ENCODE peak calls at places on chromosome 7, in five cellular contexts. One of them, this sample, is unnamed.

GRCh38 chr7:120272896-120273475 is at the start of gene KCND2:
- DNase-seq in neural progenitor cell: peak; percentile 73
- DNase-seq in right cardiac atrium: peak; percentile 47
- DNase-seq in adrenal gland: no peak
- DNase-seq in stomach: no peak
- DNase-seq in this sample: peak; percentile 57

GRCh38 chr7:38951213-38951612 is 26.5 kb upstream of the POU6F2 start:
- DNase-seq in adrenal gland: no peak
- DNase-seq in right cardiac atrium: no peak
- DNase-seq in stomach: no peak
- DNase-seq in neural progenitor cell: peak; percentile 47
- DNase-seq in this sample: no peak

GRCh38 chr7:2515424-2516193 is 4.0 kb upstream of the LFNG start:
- DNase-seq in neural progenitor cell: no peak
- DNase-seq in right cardiac atrium: peak; percentile 57
- DNase-seq in adrenal gland: no peak
- DNase-seq in stomach: no peak
- DNase-seq in this sample: no peak

GRCh38 chr7:134649231-134649775 is 2.6 kb downstream of the BPGM start:
- DNase-seq in right cardiac atrium: no peak
- DNase-seq in stomach: no peak
- DNase-seq in neural progenitor cell: no peak
- DNase-seq in adrenal gland: no peak
- DNase-seq in this sample: no peak

GRCh38 chr7:18354686-18355085 is 140.9 kb upstream of the HDAC9 start:
- DNase-seq in stomach: no peak
- DNase-seq in right cardiac atrium: no peak
- DNase-seq in neural progenitor cell: no peak
- DNase-seq in adrenal gland: no peak
- DNase-seq in this sample: no peak

GRCh38 chr7:63114371-63114985 is 884.2 kb upstream of the ZNF722 start:
- DNase-seq in neural progenitor cell: no peak
- DNase-seq in right cardiac atrium: peak; percentile 56
- DNase-seq in stomach: no peak
- DNase-seq in adrenal gland: no peak
- DNase-seq in this sample: no peak

GRCh38 chr7:77765906-77766800 is 32.1 kb downstream of the TMEM60 start:
- DNase-seq in adrenal gland: no peak
- DNase-seq in stomach: no peak
- DNase-seq in neural progenitor cell: peak; percentile 2
- DNase-seq in right cardiac atrium: no peak
- DNase-seq in this sample: no peak

GRCh38 chr7:132207782-132208181 is 368.5 kb downstream of the PLXNA4 start:
- DNase-seq in stomach: no peak
- DNase-seq in right cardiac atrium: no peak
- DNase-seq in adrenal gland: no peak
- DNase-seq in neural progenitor cell: no peak
- DNase-seq in this sample: no peak

GRCh38 chr7:96778263-96778662 is 68.6 kb upstream of the SEM1 start:
- DNase-seq in adrenal gland: no peak
- DNase-seq in stomach: no peak
- DNase-seq in right cardiac atrium: no peak
- DNase-seq in neural progenitor cell: peak; percentile 29
- DNase-seq in this sample: no peak

GRCh38 chr7:134515569-134516468 is 11.5 kb upstream of the AKR1B10 start:
- DNase-seq in neural progenitor cell: no peak
- DNase-seq in stomach: no peak
- DNase-seq in adrenal gland: peak; percentile 22
- DNase-seq in right cardiac atrium: no peak
- DNase-seq in this sample: no peak

DNA sequence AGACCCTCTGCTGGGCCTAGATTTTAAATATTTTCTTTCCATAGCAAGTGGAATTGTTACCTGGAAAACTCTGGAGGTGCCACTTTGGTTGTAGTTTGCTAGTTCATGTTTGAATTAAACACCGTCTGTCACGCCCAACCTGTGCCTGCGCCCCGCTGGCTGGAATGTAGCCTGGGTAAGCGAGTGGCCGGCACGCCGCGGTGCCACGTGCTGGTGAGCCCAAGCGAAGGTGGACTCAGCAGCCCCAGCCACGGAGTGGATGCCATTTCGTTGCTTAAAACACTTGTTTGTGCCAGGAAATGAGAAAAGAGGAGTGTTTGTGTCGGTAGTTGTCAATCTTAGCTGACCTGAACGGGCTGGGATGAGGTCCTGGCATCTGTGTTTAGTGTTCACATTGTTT is 2.7 kb downstream of the GET4 start:
- DNase-seq in neural progenitor cell: no peak
- DNase-seq in right cardiac atrium: peak; percentile 53
- DNase-seq in adrenal gland: peak; percentile 67
- DNase-seq in stomach: peak; percentile 84
- DNase-seq in this sample: no peak
- H3K27ac ChIP-seq in neural progenitor cell: no peak overlapping the region
- H3K27ac ChIP-seq in right cardiac atrium: no peak overlapping the region
- H3K27ac ChIP-seq in adrenal gland: peak overlapping the region; percentile 98
- H3K27ac ChIP-seq in stomach: peak overlapping the region; percentile 95
- H3K27ac ChIP-seq in this sample: no peak overlapping the region

GRCh38 chr7:139853576-139854511 is 24.8 kb downstream of the TBXAS1 start:
- DNase-seq in neural progenitor cell: no peak
- DNase-seq in right cardiac atrium: no peak
- DNase-seq in adrenal gland: peak; percentile 73
- DNase-seq in stomach: peak; percentile 39
- DNase-seq in this sample: peak; percentile 34

GRCh38 chr7:139854803-139855497 is 25.9 kb downstream of the TBXAS1 start:
- DNase-seq in stomach: no peak
- DNase-seq in neural progenitor cell: no peak
- DNase-seq in right cardiac atrium: no peak
- DNase-seq in adrenal gland: no peak
- DNase-seq in this sample: no peak

GRCh38 chr7:139852482-139852845 is 23.4 kb downstream of the TBXAS1 start:
- DNase-seq in neural progenitor cell: no peak
- DNase-seq in stomach: no peak
- DNase-seq in right cardiac atrium: no peak
- DNase-seq in adrenal gland: no peak
- DNase-seq in this sample: no peak

GRCh38 chr7:139857791-139858190 is 28.7 kb downstream of the TBXAS1 start:
- DNase-seq in right cardiac atrium: no peak
- DNase-seq in stomach: no peak
- DNase-seq in neural progenitor cell: no peak
- DNase-seq in adrenal gland: no peak
- DNase-seq in this sample: no peak

DNA sequence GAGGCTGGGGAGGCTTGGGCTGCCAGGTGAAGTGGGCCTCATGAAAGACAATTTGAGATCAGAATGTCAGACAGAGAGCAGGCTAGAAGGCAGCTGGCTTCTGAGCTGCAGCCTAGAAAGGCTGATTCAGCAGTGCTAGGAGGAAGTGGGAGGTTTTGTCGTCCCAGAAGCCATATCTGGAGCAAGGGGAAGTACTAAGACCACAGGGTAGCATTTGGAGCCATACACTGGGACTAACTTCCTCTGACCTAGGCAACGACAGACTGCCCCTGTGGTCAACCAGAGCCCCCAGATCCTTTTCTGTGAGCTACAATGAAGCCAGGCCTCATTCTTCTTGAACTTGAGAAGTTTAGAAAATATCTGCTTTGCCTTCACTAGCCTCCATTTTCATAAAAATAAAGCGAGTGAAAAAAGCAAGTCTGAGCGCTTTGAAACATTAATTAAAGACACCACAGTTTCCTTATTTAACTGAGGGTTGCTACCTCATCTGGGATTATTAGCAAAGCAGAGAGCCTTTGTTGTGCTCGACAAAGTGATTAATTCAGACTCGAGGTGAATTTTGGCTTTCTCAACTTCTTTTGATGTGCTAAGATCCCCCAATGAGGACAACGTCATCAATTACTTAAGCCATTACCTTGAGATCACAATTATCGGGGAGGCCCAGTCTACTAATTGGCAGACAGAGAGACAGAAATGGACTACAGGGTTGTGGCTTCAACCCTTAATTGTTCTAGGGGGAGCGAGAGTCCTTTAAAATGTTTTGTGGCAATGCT is 26.6 kb downstream of the TBXAS1 start:
- DNase-seq in adrenal gland: peak; percentile 27
- DNase-seq in right cardiac atrium: no peak
- DNase-seq in stomach: no peak
- DNase-seq in neural progenitor cell: no peak
- DNase-seq in this sample: peak; percentile 31
- H3K27ac ChIP-seq in adrenal gland: peak overlapping the region; percentile 82
- H3K27ac ChIP-seq in right cardiac atrium: no peak overlapping the region
- H3K27ac ChIP-seq in stomach: peak overlapping the region; percentile 82
- H3K27ac ChIP-seq in neural progenitor cell: no peak overlapping the region
- H3K27ac ChIP-seq in this sample: no peak overlapping the region

GRCh38 chr7:93476491-93477344 is 97.8 kb downstream of the CALCR start:
- DNase-seq in right cardiac atrium: no peak
- DNase-seq in neural progenitor cell: peak; percentile 70
- DNase-seq in stomach: no peak
- DNase-seq in adrenal gland: no peak
- DNase-seq in this sample: no peak

DNA sequence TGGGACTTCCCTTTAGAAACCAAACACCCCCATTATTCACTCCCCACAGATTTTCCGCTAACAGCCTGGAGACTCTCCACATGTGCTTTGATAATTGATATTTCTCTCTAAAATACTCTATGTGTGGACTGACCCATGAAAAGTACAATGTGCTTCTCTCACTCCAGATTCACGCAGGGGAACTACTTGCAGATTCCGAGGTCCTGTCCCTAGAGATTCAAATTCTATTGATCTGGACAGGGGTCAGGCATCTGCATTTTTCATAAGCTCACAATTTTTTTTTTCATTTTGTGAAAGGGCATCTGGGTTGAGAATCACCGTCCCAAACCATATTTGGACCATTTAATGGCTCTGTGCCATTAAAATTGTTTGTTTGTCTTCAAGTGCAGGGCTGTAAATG is 98.7 kb downstream of the CALCR start:
- DNase-seq in neural progenitor cell: peak; percentile 5
- DNase-seq in adrenal gland: no peak
- DNase-seq in right cardiac atrium: no peak
- DNase-seq in stomach: no peak
- DNase-seq in this sample: no peak
- H3K27ac ChIP-seq in neural progenitor cell: peak overlapping the region; percentile 93
- H3K27ac ChIP-seq in adrenal gland: no peak overlapping the region
- H3K27ac ChIP-seq in right cardiac atrium: no peak overlapping the region
- H3K27ac ChIP-seq in stomach: no peak overlapping the region
- H3K27ac ChIP-seq in this sample: no peak overlapping the region

GRCh38 chr7:22696672-22697071 is 30.3 kb upstream of the IL6 start:
- DNase-seq in adrenal gland: no peak
- DNase-seq in right cardiac atrium: no peak
- DNase-seq in neural progenitor cell: no peak
- DNase-seq in stomach: no peak
- DNase-seq in this sample: no peak

GRCh38 chr7:22697897-22698645 is 28.9 kb upstream of the IL6 start:
- DNase-seq in right cardiac atrium: no peak
- DNase-seq in stomach: no peak
- DNase-seq in adrenal gland: no peak
- DNase-seq in neural progenitor cell: no peak
- DNase-seq in this sample: no peak

GRCh38 chr7:22697322-22697859 is 29.6 kb upstream of the IL6 start:
- DNase-seq in neural progenitor cell: no peak
- DNase-seq in right cardiac atrium: no peak
- DNase-seq in stomach: no peak
- DNase-seq in adrenal gland: no peak
- DNase-seq in this sample: no peak

GRCh38 chr7:22694597-22695207 is 32.3 kb upstream of the IL6 start:
- DNase-seq in adrenal gland: no peak
- DNase-seq in neural progenitor cell: no peak
- DNase-seq in right cardiac atrium: no peak
- DNase-seq in stomach: no peak
- DNase-seq in this sample: no peak

GRCh38 chr7:22695476-22696132 is 31.4 kb upstream of the IL6 start:
- DNase-seq in adrenal gland: no peak
- DNase-seq in stomach: no peak
- DNase-seq in right cardiac atrium: no peak
- DNase-seq in neural progenitor cell: no peak
- DNase-seq in this sample: no peak
- H3K27ac ChIP-seq in adrenal gland: no peak overlapping the region
- H3K27ac ChIP-seq in stomach: no peak overlapping the region
- H3K27ac ChIP-seq in right cardiac atrium: no peak overlapping the region
- H3K27ac ChIP-seq in neural progenitor cell: no peak overlapping the region
- H3K27ac ChIP-seq in this sample: no peak overlapping the region

DNA sequence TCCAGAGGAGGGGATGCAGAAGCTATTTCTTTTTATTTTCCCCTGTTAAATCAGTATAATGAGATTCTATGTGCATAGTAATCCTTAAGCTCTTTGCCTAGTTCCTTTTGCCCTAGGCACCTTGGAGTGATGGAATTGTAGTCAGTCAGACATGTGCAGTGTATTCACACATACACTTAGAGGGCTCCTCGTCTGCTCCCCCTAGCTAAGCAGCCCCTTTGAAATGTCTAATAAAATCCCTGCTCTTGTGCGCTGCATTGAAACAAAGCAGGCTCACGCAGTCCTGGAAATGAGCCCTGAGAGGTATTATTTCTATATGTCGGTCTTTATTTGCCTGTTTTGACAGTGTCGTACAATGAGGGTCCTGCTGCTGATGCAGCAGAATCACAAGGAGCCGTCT is 258.7 kb downstream of the AUTS2 start:
- DNase-seq in adrenal gland: no peak
- DNase-seq in stomach: no peak
- DNase-seq in neural progenitor cell: no peak
- DNase-seq in right cardiac atrium: no peak
- DNase-seq in this sample: no peak
- H3K27ac ChIP-seq in adrenal gland: no peak overlapping the region
- H3K27ac ChIP-seq in stomach: no peak overlapping the region
- H3K27ac ChIP-seq in neural progenitor cell: no peak overlapping the region
- H3K27ac ChIP-seq in right cardiac atrium: no peak overlapping the region
- H3K27ac ChIP-seq in this sample: no peak overlapping the region

This sample was measured in heart left ventricle.